ENCODE peak calls at places on chromosomes 11 and 22, in five cellular contexts. U, D, R, L and B are unnamed samples.

GRCh38 chr22:17119481-17120202 is 1.5 kb downstream of the TMEM121B start:
- DNase-seq in U (no peak), D (peak; percentile 54), R (no peak), L (peak; percentile 84), B (no peak)

GRCh38 chr22:45216133-45217003 is 24.3 kb downstream of the KIAA0930 start:
- DNase-seq in U (no peak), D (no peak), R (no peak), L (no peak), B (no peak)

GRCh38 chr11:134026655-134027343 is 42.1 kb upstream of the JAM3 start:
- DNase-seq in U (no peak), D (no peak), R (no peak), L (no peak), B (no peak)

GRCh38 chr22:23383491-23384450 is 196.3 kb downstream of the IGLL1 start:
- DNase-seq in U (no peak), D (no peak), R (no peak), L (peak; percentile 72), B (no peak)

GRCh38 chr11:61447601-61448551 is 18.0 kb downstream of the SDHAF2 start:
- DNase-seq in U (no peak), D (no peak), R (no peak), L (no peak), B (no peak)

GRCh38 chr11:72778535-72779494 is 15.0 kb downstream of the STARD10 start:
- DNase-seq in U (no peak), D (no peak), R (peak; percentile 89), L (no peak), B (no peak)

GRCh38 chr11:66883021-66883968 is 26.4 kb downstream of the LRFN4 start:
- DNase-seq in U (peak; percentile 68), D (peak; percentile 65), R (peak; percentile 45), L (peak; percentile 97), B (no peak)

GRCh38 chr22:46293591-46294260 is 2.9 kb upstream of the GTSE1 start:
- DNase-seq in U (no peak), D (no peak), R (no peak), L (no peak), B (no peak)

GRCh38 chr22:17106785-17107546 is 14.2 kb downstream of the TMEM121B start:
- DNase-seq in U (no peak), D (no peak), R (no peak), L (no peak), B (no peak)

GRCh38 chr11:18010271-18010670 is 2.6 kb downstream of the SERGEF start:
- DNase-seq in U (no peak), D (no peak), R (no peak), L (no peak), B (no peak)

GRCh38 chr11:86620796-86621575 is 51.4 kb downstream of the ME3 start:
- DNase-seq in U (no peak), D (no peak), R (no peak), L (no peak), B (no peak)

GRCh38 chr11:113991170-113991569 is 16.3 kb downstream of the HTR3A start:
- DNase-seq in U (no peak), D (peak; percentile 35), R (peak; percentile 6), L (peak; percentile 85), B (peak; percentile 80)

GRCh38 chr11:113994077-113994954 is 19.4 kb downstream of the HTR3A start:
- DNase-seq in U (no peak), D (peak; percentile 65), R (no peak), L (peak; percentile 86), B (peak; percentile 41)

GRCh38 chr11:113989916-113990315 is 15.0 kb downstream of the HTR3A start:
- DNase-seq in U (no peak), D (no peak), R (no peak), L (no peak), B (no peak)

GRCh38 chr11:113992459-113993105 is 17.7 kb downstream of the HTR3A start:
- DNase-seq in U (no peak), D (no peak), R (no peak), L (no peak), B (no peak)

GRCh38 chr11:113991718-113992458 is 17.0 kb downstream of the HTR3A start:
- DNase-seq in U (no peak), D (no peak), R (no peak), L (no peak), B (no peak)
- TF ChIP-seq JUND in U (no peak), D (no peak), R (no peak), L (no peak), B (no peak)

GRCh38 chr11:129211397-129211796 is 19.3 kb upstream of the ARHGAP32 start:
- DNase-seq in U (no peak), D (no peak), R (no peak), L (no peak), B (no peak)

GRCh38 chr11:129209891-129210830 is 18.0 kb upstream of the ARHGAP32 start:
- DNase-seq in U (no peak), D (no peak), R (no peak), L (no peak), B (no peak)

GRCh38 chr11:129213261-129213660 is 21.1 kb upstream of the ARHGAP32 start:
- DNase-seq in U (no peak), D (no peak), R (no peak), L (no peak), B (no peak)

GRCh38 chr11:129210831-129211181 is 18.7 kb upstream of the ARHGAP32 start:
- DNase-seq in U (no peak), D (no peak), R (no peak), L (no peak), B (peak; percentile 20)

GRCh38 chr11:129208863-129209262 is 16.7 kb upstream of the ARHGAP32 start:
- DNase-seq in U (no peak), D (no peak), R (no peak), L (no peak), B (no peak)
- TF ChIP-seq JUND in U (no peak), D (no peak), R (no peak), L (no peak), B (no peak)

DNA sequence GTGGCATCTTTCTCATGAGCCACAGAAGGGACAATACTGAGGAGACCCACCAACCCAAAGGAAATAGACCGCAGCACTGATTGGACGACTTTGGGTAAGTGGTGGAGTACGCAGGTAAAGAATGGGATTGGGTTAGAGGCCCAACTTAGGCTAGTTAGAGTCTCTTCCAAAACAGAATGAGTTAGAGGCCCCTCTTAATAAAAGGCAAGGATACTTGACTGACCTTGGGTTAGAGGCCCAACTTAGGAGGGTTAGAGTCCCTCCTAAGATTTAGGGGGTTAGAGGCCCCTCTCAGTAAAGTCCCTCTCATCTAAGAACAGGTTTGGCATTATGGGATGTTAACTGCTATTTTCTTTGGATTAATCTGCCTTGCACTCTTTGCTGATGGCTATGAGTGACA is 24.6 kb downstream of the CCKBR start:
- DNase-seq in U (no peak), D (no peak), R (no peak), L (no peak), B (no peak)
- TF ChIP-seq JUND in U (no peak), D (no peak), R (no peak), L (no peak), B (no peak)

GRCh38 chr11:126361400-126361799 is 5.9 kb downstream of the ST3GAL4 start:
- DNase-seq in U (no peak), D (no peak), R (no peak), L (no peak), B (no peak)

GRCh38 chr11:126370016-126370415 is 14.5 kb downstream of the ST3GAL4 start:
- DNase-seq in U (no peak), D (no peak), R (no peak), L (no peak), B (no peak)

GRCh38 chr11:126363706-126364245 is 8.3 kb downstream of the ST3GAL4 start:
- DNase-seq in U (no peak), D (no peak), R (no peak), L (peak; percentile 43), B (no peak)

GRCh38 chr11:126362879-126363655 is 7.6 kb downstream of the ST3GAL4 start:
- DNase-seq in U (no peak), D (no peak), R (no peak), L (peak; percentile 40), B (no peak)

DNA sequence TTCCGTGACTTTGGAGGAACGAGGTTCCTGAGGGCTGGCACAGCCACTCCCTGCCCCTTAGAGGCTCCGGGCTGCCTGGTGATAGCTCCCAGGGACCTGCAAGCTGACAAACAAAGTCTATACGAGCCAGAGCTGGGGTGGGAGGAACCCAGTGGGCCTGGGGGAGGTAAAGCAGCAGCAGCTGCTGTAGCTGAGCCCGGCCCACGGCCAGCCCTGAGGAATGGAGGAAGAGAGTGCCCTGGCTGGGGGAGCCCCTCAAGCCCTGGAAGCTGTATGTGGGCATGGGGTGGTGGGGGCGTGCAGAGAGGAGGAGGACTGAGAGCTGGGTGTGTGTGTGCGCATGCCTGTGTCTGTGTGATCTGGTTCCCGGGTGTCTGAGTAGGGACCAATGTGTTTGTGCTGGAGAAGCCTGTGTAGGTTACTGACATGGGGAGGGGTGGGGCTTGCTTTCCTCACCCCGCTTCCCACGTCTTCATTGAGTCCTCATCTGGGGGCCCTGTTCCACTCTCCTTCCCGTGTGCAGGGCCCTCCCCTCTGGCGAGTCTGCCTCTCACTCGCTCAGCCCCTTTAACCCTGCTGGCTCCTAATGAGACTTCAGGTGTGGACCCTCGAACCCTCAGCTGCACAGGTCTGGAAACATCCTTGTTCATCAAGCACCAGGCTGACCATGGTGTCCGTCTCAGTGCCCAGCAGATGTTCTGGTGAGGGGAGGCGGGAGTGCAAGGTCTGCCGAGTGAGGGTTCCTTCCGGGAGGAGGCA is 10.8 kb downstream of the ST3GAL4 start:
- DNase-seq in U (no peak), D (no peak), R (no peak), L (peak; percentile 48), B (peak; percentile 64)
- TF ChIP-seq JUND in U (no peak), D (no peak), R (no peak), L (no peak), B (no peak)

GRCh38 chr11:8707541-8708270 is 25.1 kb downstream of the RPL27A start:
- DNase-seq in U (no peak), D (no peak), R (no peak), L (no peak), B (no peak)
- TF ChIP-seq JUND in U (no peak), D (no peak), R (no peak), L (no peak), B (no peak)

GRCh38 chr11:84089072-84090057 is 803.2 kb upstream of the CCDC90B start:
- DNase-seq in U (no peak), D (no peak), R (peak; percentile 1), L (no peak), B (peak; percentile 9)
- TF ChIP-seq JUND in U (no peak), D (no peak), R (no peak), L (no peak), B (no peak)

GRCh38 chr11:71467164-71467563 is 14.2 kb downstream of the NADSYN1 start:
- DNase-seq in U (no peak), D (no peak), R (no peak), L (no peak), B (no peak)

GRCh38 chr11:71462726-71463125 is 9.7 kb downstream of the NADSYN1 start:
- DNase-seq in U (no peak), D (no peak), R (no peak), L (no peak), B (no peak)

GRCh38 chr11:71463331-71464211 is 10.6 kb downstream of the NADSYN1 start:
- DNase-seq in U (no peak), D (no peak), R (no peak), L (no peak), B (no peak)

GRCh38 chr11:71465054-71465453 is 12.1 kb downstream of the NADSYN1 start:
- DNase-seq in U (no peak), D (no peak), R (no peak), L (no peak), B (no peak)

DNA sequence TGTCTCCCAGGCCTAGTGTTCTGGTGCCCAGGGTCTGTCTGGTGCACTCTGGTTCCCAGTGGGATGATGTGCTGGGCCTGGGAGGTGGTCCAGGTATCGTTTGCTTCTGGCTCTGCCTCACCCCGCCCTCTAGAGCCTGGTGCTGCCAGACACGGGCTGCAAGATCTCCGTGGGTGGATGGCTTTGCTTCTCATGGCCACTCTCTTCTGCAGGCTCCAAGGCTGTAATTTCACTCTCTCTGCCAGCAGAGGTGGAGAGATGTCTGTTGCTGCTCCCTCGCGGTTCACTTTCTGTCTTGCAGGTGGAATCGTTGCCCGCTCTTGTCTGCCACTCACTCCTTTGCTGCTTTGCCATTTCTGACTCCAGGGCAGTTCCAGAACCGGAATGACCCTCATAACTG is 13.4 kb downstream of the NADSYN1 start:
- DNase-seq in U (no peak), D (no peak), R (no peak), L (no peak), B (no peak)
- TF ChIP-seq JUND in U (no peak), D (no peak), R (no peak), L (no peak), B (no peak)